ENCODE peak calls at places on chromosomes 4 and X, in eight cellular contexts. M is amniotic stem cell; U is endodermal cell; K is T follicular helper cell; C is breast epithelium; Q is NCI-H2081 treated with DMSO at 0.1 percent for 48 hours; Z is stimulated activated CD8-positive, alpha-beta memory T cell treated with anti-CD3 and anti-CD28 coated beads, Interleukin-4, amount 100 ng/mL, for 1 hour; V is fibroblast of mammary gland. B is an unnamed sample.

GRCh38 chrX:131703646-131704045 is 159.8 kb downstream of the OR13H1 start:
- DNase-seq in M (no peak), U (no peak), K (no peak), C (no peak), Q (no peak), Z (no peak), V (no peak), B (no peak)

GRCh38 chr4:13160906-13161305 is 323.2 kb downstream of the RAB28 start:
- DNase-seq in M (no peak), U (no peak), K (no peak), C (no peak), Q (no peak), Z (no peak), V (peak), B (no peak)

GRCh38 chr4:101458914-101459313 is 111.6 kb upstream of the PPP3CA start:
- DNase-seq in M (no peak), U (no peak), K (no peak), C (no peak), Q (no peak), Z (no peak), V (no peak), B (no peak)

GRCh38 chrX:45621356-45622041 is 420.8 kb upstream of the DIPK2B start:
- DNase-seq in M (peak), U (no peak), K (no peak), C (no peak), Q (no peak), Z (no peak), V (peak), B (no peak)

GRCh38 chrX:69093960-69094935 is 71.0 kb downstream of the PJA1 start:
- DNase-seq in M (no peak), U (peak), K (peak), C (peak), Q (no peak), Z (no peak), V (peak), B (peak)

GRCh38 chr4:153276966-153277365 is 67.5 kb upstream of the MND1 start:
- DNase-seq in M (no peak), U (no peak), K (no peak), C (peak), Q (no peak), Z (no peak), V (no peak), B (no peak)

GRCh38 chr4:1035510-1035909 is 24.1 kb downstream of the FGFRL1 start:
- DNase-seq in M (no peak), U (no peak), K (no peak), C (peak), Q (no peak), Z (no peak), V (no peak), B (no peak)

GRCh38 chrX:2261838-2262678 is 238.7 kb downstream of the DHRSX start:
- DNase-seq in M (no peak), U (peak), K (no peak), C (no peak), Q (no peak), Z (no peak), V (no peak), B (no peak)

GRCh38 chr4:109977854-109978501 is 65.3 kb downstream of the EGF start:
- DNase-seq in M (peak), U (no peak), K (no peak), C (no peak), Q (no peak), Z (no peak), V (peak), B (no peak)

GRCh38 chrX:17098516-17099247 is 152.2 kb downstream of the REPS2 start:
- DNase-seq in M (no peak), U (no peak), K (no peak), C (no peak), Q (no peak), Z (no peak), V (no peak), B (no peak)

GRCh38 chr4:88991746-88992145 is 65.2 kb downstream of the FAM13A start:
- DNase-seq in M (no peak), U (no peak), K (no peak), C (no peak), Q (no peak), Z (no peak), V (peak), B (no peak)

GRCh38 chr4:75724867-75725724 is 719 bp downstream of the USO1 start:
- DNase-seq in M (peak), U (peak), K (peak), C (peak), Q (no peak), Z (peak), V (peak), B (peak)

GRCh38 chr4:186693159-186693815 is 30.4 kb downstream of the FAT1 start:
- DNase-seq in M (peak), U (no peak), K (no peak), C (peak), Q (no peak), Z (no peak), V (peak), B (no peak)

GRCh38 chr4:24195976-24196736 is 306.3 kb upstream of the PPARGC1A start:
- DNase-seq in M (no peak), U (peak), K (no peak), C (no peak), Q (no peak), Z (no peak), V (no peak), B (no peak)

GRCh38 chrX:148691456-148691855 is 191.0 kb downstream of the AFF2 start:
- DNase-seq in M (no peak), U (no peak), K (no peak), C (no peak), Q (no peak), Z (no peak), V (no peak), B (no peak)

GRCh38 chr4:1033840-1034551 is 22.6 kb downstream of the FGFRL1 start:
- DNase-seq in M (no peak), U (peak), K (no peak), C (no peak), Q (no peak), Z (no peak), V (peak), B (no peak)

GRCh38 chr4:336099-336892 is 1.3 kb upstream of the ZNF141 start:
- DNase-seq in M (no peak), U (peak), K (no peak), C (peak), Q (no peak), Z (no peak), V (peak), B (peak)

GRCh38 chr4:65399131-65399530 is 271.2 kb downstream of the EPHA5 start:
- DNase-seq in M (no peak), U (no peak), K (no peak), C (no peak), Q (no peak), Z (no peak), V (no peak), B (no peak)

GRCh38 chrX:111071542-111072277 is 24.3 kb upstream of the PAK3 start:
- DNase-seq in M (no peak), U (no peak), K (no peak), C (no peak), Q (no peak), Z (no peak), V (no peak), B (no peak)

GRCh38 chrX:38891641-38892413 is 90.6 kb downstream of the MID1IP1 start:
- DNase-seq in M (no peak), U (no peak), K (no peak), C (no peak), Q (no peak), Z (no peak), V (peak), B (no peak)

GRCh38 chrX:88604433-88605221 is 142.4 kb upstream of the CPXCR1 start:
- DNase-seq in M (no peak), U (no peak), K (no peak), C (no peak), Q (no peak), Z (no peak), V (no peak), B (no peak)

GRCh38 chrX:41382699-41383645 is 49.0 kb downstream of the DDX3X start:
- DNase-seq in M (no peak), U (no peak), K (peak), C (no peak), Q (no peak), Z (no peak), V (peak), B (no peak)

GRCh38 chr4:78167510-78167909 is 110.4 kb downstream of the FRAS1 start:
- DNase-seq in M (no peak), U (no peak), K (no peak), C (no peak), Q (no peak), Z (no peak), V (no peak), B (no peak)

GRCh38 chr4:150342945-150343344 is 239.0 kb upstream of the MAB21L2 start:
- DNase-seq in M (no peak), U (no peak), K (no peak), C (no peak), Q (no peak), Z (no peak), V (no peak), B (no peak)

GRCh38 chrX:13432776-13433605 is 113.1 kb upstream of the ATXN3L start:
- DNase-seq in M (no peak), U (no peak), K (no peak), C (no peak), Q (no peak), Z (no peak), V (peak), B (no peak)

GRCh38 chrX:23756165-23756564 is 13.1 kb upstream of the ACOT9 start:
- DNase-seq in M (no peak), U (peak), K (peak), C (no peak), Q (no peak), Z (peak), V (peak), B (peak)

GRCh38 chr4:35516102-35516501 is 728.2 kb downstream of the ARAP2 start:
- DNase-seq in M (no peak), U (no peak), K (no peak), C (no peak), Q (no peak), Z (no peak), V (no peak), B (no peak)

GRCh38 chrX:13059676-13060499 is 15.5 kb upstream of the FAM9C start:
- DNase-seq in M (no peak), U (no peak), K (no peak), C (no peak), Q (no peak), Z (no peak), V (peak), B (no peak)

GRCh38 chr4:108730579-108730978 is 32.3 kb downstream of the ETNPPL start:
- DNase-seq in M (no peak), U (no peak), K (no peak), C (no peak), Q (no peak), Z (no peak), V (peak), B (no peak)

GRCh38 chrX:152819732-152820131 is 10.8 kb downstream of the CETN2 start:
- DNase-seq in M (no peak), U (no peak), K (no peak), C (no peak), Q (no peak), Z (no peak), V (peak), B (no peak)

GRCh38 chrX:53047228-53047627 is 1.4 kb upstream of the GPR173 start:
- DNase-seq in M (no peak), U (peak), K (no peak), C (no peak), Q (no peak), Z (no peak), V (peak), B (no peak)